ENCODE peak calls at places on chromosomes 2 and 18, in seven cellular contexts. I is GM23248; P is effector memory CD4-positive, alpha-beta T cell; K is body of pancreas; X is psoas muscle; V is neuronal stem cell; B is CD8-positive, alpha-beta T cell. M is an unnamed sample.

GRCh38 chr2:233942731-233943130 is 25.6 kb downstream of the TRPM8 start:
- DNase-seq in I (no peak), P (no peak), K (no peak), X (no peak), V (no peak), B (no peak), M (no peak)

GRCh38 chr2:25119263-25119662 is 49.1 kb downstream of the POMC start:
- DNase-seq in I (no peak), P (no peak), K (no peak), X (no peak), V (no peak), B (no peak), M (no peak)

GRCh38 chr2:71893646-71894045 is 254.0 kb downstream of the CYP26B1 start:
- DNase-seq in I (no peak), P (no peak), K (no peak), X (no peak), V (no peak), B (peak), M (no peak)

GRCh38 chr2:71498261-71498701 is 44.9 kb downstream of the DYSF start:
- DNase-seq in I (peak), P (no peak), K (no peak), X (no peak), V (no peak), B (no peak), M (no peak)

GRCh38 chr2:237591379-237591881 is 896 bp upstream of the RAB17 start:
- DNase-seq in I (peak), P (no peak), K (peak), X (no peak), V (no peak), B (no peak), M (no peak)

GRCh38 chr18:3873211-3873610 is 423.2 kb downstream of the TGIF1 start:
- DNase-seq in I (no peak), P (no peak), K (no peak), X (no peak), V (no peak), B (no peak), M (no peak)

GRCh38 chr2:116585654-116586053 is 1228.8 kb upstream of the DDX18 start:
- DNase-seq in I (no peak), P (no peak), K (no peak), X (no peak), V (no peak), B (no peak), M (no peak)

GRCh38 chr2:145043399-145043834 is 523.5 kb upstream of the ZEB2 start:
- DNase-seq in I (no peak), P (no peak), K (peak), X (no peak), V (no peak), B (no peak), M (no peak)

GRCh38 chr2:135011633-135012032 is 35.6 kb downstream of the MAP3K19 start:
- DNase-seq in I (no peak), P (no peak), K (no peak), X (no peak), V (no peak), B (no peak), M (no peak)

GRCh38 chr2:36137612-36138011 is 218.0 kb upstream of the CRIM1 start:
- DNase-seq in I (no peak), P (no peak), K (no peak), X (no peak), V (no peak), B (no peak), M (no peak)

GRCh38 chr18:44123743-44124142 is 556.9 kb upstream of the SETBP1 start:
- DNase-seq in I (no peak), P (no peak), K (no peak), X (no peak), V (no peak), B (no peak), M (no peak)

GRCh38 chr2:128547667-128548066 is 229.0 kb upstream of the HS6ST1 start:
- DNase-seq in I (no peak), P (no peak), K (no peak), X (no peak), V (no peak), B (peak), M (no peak)

GRCh38 chr2:2269426-2269825 is 61.6 kb downstream of the MYT1L start:
- DNase-seq in I (no peak), P (no peak), K (no peak), X (no peak), V (no peak), B (no peak), M (no peak)

GRCh38 chr2:127027715-127028114 is 79.2 kb downstream of the BIN1 start:
- DNase-seq in I (no peak), P (no peak), K (no peak), X (no peak), V (no peak), B (peak), M (no peak)
- H3K27ac ChIP-seq in I (no peak), P (no peak), K (no peak), X (no peak), V (no peak), B (no peak), M (no peak)

GRCh38 chr2:201357216-201357615 is at the start of gene FLACC1:
- DNase-seq in I (peak), P (no peak), K (peak), X (no peak), V (peak), B (no peak), M (no peak)
- H3K27ac ChIP-seq in I (no peak), P (no peak), K (no peak), X (no peak), V (no peak), B (no peak), M (no peak)

GRCh38 chr2:44902178-44902577 is 39.3 kb upstream of the SIX3 start:
- DNase-seq in I (no peak), P (no peak), K (no peak), X (no peak), V (no peak), B (no peak), M (no peak)

GRCh38 chr2:44904578-44904977 is 36.9 kb upstream of the SIX3 start:
- DNase-seq in I (no peak), P (no peak), K (no peak), X (no peak), V (no peak), B (no peak), M (no peak)

GRCh38 chr2:44902767-44903166 is 38.7 kb upstream of the SIX3 start:
- DNase-seq in I (no peak), P (no peak), K (no peak), X (no peak), V (no peak), B (no peak), M (no peak)

GRCh38 chr2:44909831-44910230 is 31.7 kb upstream of the SIX3 start:
- DNase-seq in I (no peak), P (no peak), K (no peak), X (no peak), V (no peak), B (no peak), M (no peak)

DNA sequence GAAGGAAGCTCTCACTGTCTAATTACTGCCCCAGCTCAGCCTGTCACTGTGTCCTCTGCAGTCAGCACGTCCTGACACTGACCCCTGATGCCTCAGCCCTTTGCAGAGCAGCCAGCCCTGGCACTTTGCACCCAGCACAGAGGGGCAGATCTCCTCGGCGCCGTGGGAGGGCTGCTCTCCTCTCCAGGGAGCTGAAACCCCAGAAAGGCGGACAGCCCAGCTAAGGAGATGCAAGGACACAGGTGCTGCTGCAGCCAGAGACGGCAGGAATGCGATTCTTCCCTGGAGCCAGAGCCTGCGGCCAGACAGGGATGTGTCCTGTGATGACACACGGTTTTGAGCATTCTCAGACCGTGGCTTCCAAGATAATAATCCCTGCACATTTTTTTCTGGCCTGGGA is 34.5 kb upstream of the SIX3 start:
- DNase-seq in I (no peak), P (no peak), K (no peak), X (no peak), V (no peak), B (no peak), M (no peak)
- H3K27ac ChIP-seq in I (no peak), P (no peak), K (no peak), X (no peak), V (no peak), B (no peak), M (no peak)

GRCh38 chr2:126600715-126601114 is 55.2 kb upstream of the GYPC start:
- DNase-seq in I (no peak), P (no peak), K (no peak), X (no peak), V (no peak), B (no peak), M (no peak)
- H3K27ac ChIP-seq in I (no peak), P (no peak), K (no peak), X (no peak), V (no peak), B (no peak), M (no peak)

GRCh38 chr2:202764991-202765390 is 106.6 kb downstream of the ICA1L start:
- DNase-seq in I (no peak), P (no peak), K (no peak), X (no peak), V (no peak), B (no peak), M (no peak)
- H3K27ac ChIP-seq in I (no peak), P (no peak), K (no peak), X (no peak), V (no peak), B (peak), M (no peak)

DNA sequence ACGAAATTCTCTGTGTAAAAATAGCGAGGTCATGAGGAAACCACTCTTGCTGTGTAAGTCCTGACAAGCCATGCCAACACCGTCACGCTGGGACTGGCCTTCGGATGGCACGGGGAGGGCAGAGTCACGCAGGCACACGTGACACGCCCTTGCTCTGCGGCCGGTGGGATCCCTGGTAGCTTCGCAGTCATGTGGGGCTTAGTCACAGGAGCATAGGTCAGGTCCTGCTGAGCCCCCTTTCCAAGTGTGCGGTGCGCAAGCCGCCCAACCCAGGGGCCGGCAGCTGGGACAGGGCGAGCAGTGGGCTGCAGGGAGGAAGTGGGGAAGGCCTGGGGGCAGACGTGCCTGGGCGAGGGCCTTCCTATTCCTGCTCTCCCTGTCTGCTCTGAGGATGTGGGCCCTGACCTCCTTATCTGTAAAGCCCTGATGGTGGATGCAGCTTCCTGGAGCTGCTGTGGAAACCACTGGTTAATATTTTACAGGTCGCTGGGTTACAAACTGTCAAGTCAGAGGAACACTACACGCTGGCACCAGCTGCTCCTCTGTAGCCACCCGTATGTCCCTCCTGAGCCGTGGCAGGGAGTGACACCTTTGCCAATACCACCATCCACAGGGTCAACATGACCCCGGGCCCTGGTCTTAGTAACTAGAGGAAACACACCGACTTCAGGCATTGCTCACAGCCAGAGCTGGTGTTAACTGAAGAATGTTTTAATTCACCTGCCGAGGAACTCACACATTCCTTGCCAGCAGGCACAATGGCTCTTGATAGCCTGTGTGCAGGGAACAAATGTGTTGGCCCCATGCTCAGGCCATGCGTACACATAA is 17.8 kb downstream of the MBP start:
- DNase-seq in I (peak), P (no peak), K (peak), X (peak), V (no peak), B (peak), M (peak)
- H3K27ac ChIP-seq in I (peak), P (peak), K (peak), X (peak), V (no peak), B (no peak), M (peak)

GRCh38 chr2:235274010-235274409 is 219.8 kb upstream of the AGAP1 start:
- DNase-seq in I (no peak), P (no peak), K (no peak), X (no peak), V (no peak), B (no peak), M (no peak)
- H3K27ac ChIP-seq in I (no peak), P (no peak), K (no peak), X (no peak), V (no peak), B (no peak), M (no peak)

GRCh38 chr18:46070683-46071614 is 1.1 kb downstream of the PSTPIP2 start:
- DNase-seq in I (no peak), P (no peak), K (no peak), X (no peak), V (no peak), B (peak), M (no peak)
- H3K27ac ChIP-seq in I (no peak), P (peak), K (no peak), X (peak), V (no peak), B (no peak), M (peak)

M was measured in esophagus squamous epithelium.